ENCODE peak calls at places on chromosomes 7 and 10, in four cellular contexts. One of them, this sample, is unnamed.

GRCh38 chr10:108783897-108784296 is 1139.4 kb downstream of the XPNPEP1 start:
- DNase-seq in activated naive CD4-positive, alpha-beta T cell treated with anti-CD3 and anti-CD28 coated beads, Interleukin-2, amount 10 ng/mL, durations not matched to agents 7 days and 5 days: peak
- DNase-seq in erythroblast: peak
- DNase-seq in stimulated activated CD8-positive, alpha-beta memory T cell treated with anti-CD3 and anti-CD28 coated beads, Interleukin-4, amount 100 ng/mL, for 4 hours: no peak
- DNase-seq in this sample: no peak

GRCh38 chr10:58070964-58071363 is 196.7 kb downstream of the IPMK start:
- DNase-seq in activated naive CD4-positive, alpha-beta T cell treated with anti-CD3 and anti-CD28 coated beads, Interleukin-2, amount 10 ng/mL, durations not matched to agents 7 days and 5 days: no peak
- DNase-seq in erythroblast: no peak
- DNase-seq in stimulated activated CD8-positive, alpha-beta memory T cell treated with anti-CD3 and anti-CD28 coated beads, Interleukin-4, amount 100 ng/mL, for 4 hours: no peak
- DNase-seq in this sample: no peak

GRCh38 chr10:100504101-100504500 is 15.6 kb downstream of the SEC31B start:
- DNase-seq in activated naive CD4-positive, alpha-beta T cell treated with anti-CD3 and anti-CD28 coated beads, Interleukin-2, amount 10 ng/mL, durations not matched to agents 7 days and 5 days: no peak
- DNase-seq in erythroblast: no peak
- DNase-seq in stimulated activated CD8-positive, alpha-beta memory T cell treated with anti-CD3 and anti-CD28 coated beads, Interleukin-4, amount 100 ng/mL, for 4 hours: no peak
- DNase-seq in this sample: no peak

GRCh38 chr10:5445006-5445405 is 32.6 kb downstream of the NET1 start:
- DNase-seq in activated naive CD4-positive, alpha-beta T cell treated with anti-CD3 and anti-CD28 coated beads, Interleukin-2, amount 10 ng/mL, durations not matched to agents 7 days and 5 days: no peak
- DNase-seq in erythroblast: no peak
- DNase-seq in stimulated activated CD8-positive, alpha-beta memory T cell treated with anti-CD3 and anti-CD28 coated beads, Interleukin-4, amount 100 ng/mL, for 4 hours: no peak
- DNase-seq in this sample: no peak

GRCh38 chr7:100215895-100216294 is 3.9 kb upstream of the PVRIG start:
- DNase-seq in activated naive CD4-positive, alpha-beta T cell treated with anti-CD3 and anti-CD28 coated beads, Interleukin-2, amount 10 ng/mL, durations not matched to agents 7 days and 5 days: no peak
- DNase-seq in erythroblast: no peak
- DNase-seq in stimulated activated CD8-positive, alpha-beta memory T cell treated with anti-CD3 and anti-CD28 coated beads, Interleukin-4, amount 100 ng/mL, for 4 hours: no peak
- DNase-seq in this sample: no peak

GRCh38 chr10:43061764-43062163 is 15.1 kb upstream of the RET start:
- DNase-seq in activated naive CD4-positive, alpha-beta T cell treated with anti-CD3 and anti-CD28 coated beads, Interleukin-2, amount 10 ng/mL, durations not matched to agents 7 days and 5 days: no peak
- DNase-seq in erythroblast: no peak
- DNase-seq in stimulated activated CD8-positive, alpha-beta memory T cell treated with anti-CD3 and anti-CD28 coated beads, Interleukin-4, amount 100 ng/mL, for 4 hours: no peak
- DNase-seq in this sample: no peak

GRCh38 chr10:103668351-103669242 is 175.1 kb downstream of the NEURL1 start:
- DNase-seq in activated naive CD4-positive, alpha-beta T cell treated with anti-CD3 and anti-CD28 coated beads, Interleukin-2, amount 10 ng/mL, durations not matched to agents 7 days and 5 days: peak
- DNase-seq in erythroblast: peak
- DNase-seq in stimulated activated CD8-positive, alpha-beta memory T cell treated with anti-CD3 and anti-CD28 coated beads, Interleukin-4, amount 100 ng/mL, for 4 hours: no peak
- DNase-seq in this sample: no peak

GRCh38 chr7:158123214-158123613 is 464.4 kb downstream of the PTPRN2 start:
- DNase-seq in activated naive CD4-positive, alpha-beta T cell treated with anti-CD3 and anti-CD28 coated beads, Interleukin-2, amount 10 ng/mL, durations not matched to agents 7 days and 5 days: no peak
- DNase-seq in erythroblast: no peak
- DNase-seq in stimulated activated CD8-positive, alpha-beta memory T cell treated with anti-CD3 and anti-CD28 coated beads, Interleukin-4, amount 100 ng/mL, for 4 hours: no peak
- DNase-seq in this sample: no peak

GRCh38 chr10:97547889-97548485 is 24.6 kb upstream of the ANKRD2 start:
- DNase-seq in activated naive CD4-positive, alpha-beta T cell treated with anti-CD3 and anti-CD28 coated beads, Interleukin-2, amount 10 ng/mL, durations not matched to agents 7 days and 5 days: no peak
- DNase-seq in erythroblast: no peak
- DNase-seq in stimulated activated CD8-positive, alpha-beta memory T cell treated with anti-CD3 and anti-CD28 coated beads, Interleukin-4, amount 100 ng/mL, for 4 hours: no peak
- DNase-seq in this sample: no peak

GRCh38 chr10:98878418-98878817 is 357.2 kb downstream of the HPSE2 start:
- DNase-seq in activated naive CD4-positive, alpha-beta T cell treated with anti-CD3 and anti-CD28 coated beads, Interleukin-2, amount 10 ng/mL, durations not matched to agents 7 days and 5 days: no peak
- DNase-seq in erythroblast: no peak
- DNase-seq in stimulated activated CD8-positive, alpha-beta memory T cell treated with anti-CD3 and anti-CD28 coated beads, Interleukin-4, amount 100 ng/mL, for 4 hours: no peak
- DNase-seq in this sample: no peak

GRCh38 chr10:117217196-117217761 is 20.0 kb downstream of the KCNK18 start:
- DNase-seq in activated naive CD4-positive, alpha-beta T cell treated with anti-CD3 and anti-CD28 coated beads, Interleukin-2, amount 10 ng/mL, durations not matched to agents 7 days and 5 days: peak
- DNase-seq in erythroblast: peak
- DNase-seq in stimulated activated CD8-positive, alpha-beta memory T cell treated with anti-CD3 and anti-CD28 coated beads, Interleukin-4, amount 100 ng/mL, for 4 hours: no peak
- DNase-seq in this sample: no peak

GRCh38 chr10:7948601-7949000 is 105.9 kb upstream of the GATA3 start:
- DNase-seq in activated naive CD4-positive, alpha-beta T cell treated with anti-CD3 and anti-CD28 coated beads, Interleukin-2, amount 10 ng/mL, durations not matched to agents 7 days and 5 days: no peak
- DNase-seq in erythroblast: no peak
- DNase-seq in stimulated activated CD8-positive, alpha-beta memory T cell treated with anti-CD3 and anti-CD28 coated beads, Interleukin-4, amount 100 ng/mL, for 4 hours: no peak
- DNase-seq in this sample: no peak

GRCh38 chr10:22370320-22370719 is 25.0 kb downstream of the SPAG6 start:
- DNase-seq in activated naive CD4-positive, alpha-beta T cell treated with anti-CD3 and anti-CD28 coated beads, Interleukin-2, amount 10 ng/mL, durations not matched to agents 7 days and 5 days: no peak
- DNase-seq in erythroblast: no peak
- DNase-seq in stimulated activated CD8-positive, alpha-beta memory T cell treated with anti-CD3 and anti-CD28 coated beads, Interleukin-4, amount 100 ng/mL, for 4 hours: no peak
- DNase-seq in this sample: no peak

GRCh38 chr7:108002726-108003590 is at the start of gene LAMB1:
- DNase-seq in activated naive CD4-positive, alpha-beta T cell treated with anti-CD3 and anti-CD28 coated beads, Interleukin-2, amount 10 ng/mL, durations not matched to agents 7 days and 5 days: peak
- DNase-seq in erythroblast: peak
- DNase-seq in stimulated activated CD8-positive, alpha-beta memory T cell treated with anti-CD3 and anti-CD28 coated beads, Interleukin-4, amount 100 ng/mL, for 4 hours: no peak
- DNase-seq in this sample: peak

This sample was measured in cortex of kidney.